ENCODE peak calls at places on chromosomes 12 and 14, in five cellular contexts. One of them, this sample, is unnamed.

GRCh38 chr12:162467-163307 is 51.3 kb downstream of the SLC6A12 start:
- DNase-seq in GM12891: no peak
- DNase-seq in endothelial cell: no peak
- DNase-seq in breast epithelium: no peak
- DNase-seq in hypothalamus: no peak
- DNase-seq in this sample: no peak

GRCh38 chr12:64633940-64634337 is 23.6 kb downstream of the RASSF3 start:
- DNase-seq in hypothalamus: no peak
- DNase-seq in breast epithelium: no peak
- DNase-seq in GM12891: no peak
- DNase-seq in endothelial cell: no peak
- DNase-seq in this sample: no peak

GRCh38 chr12:96889273-96889933 is 17.7 kb upstream of the NEDD1 start:
- DNase-seq in breast epithelium: no peak
- DNase-seq in endothelial cell: no peak
- DNase-seq in GM12891: no peak
- DNase-seq in hypothalamus: no peak
- DNase-seq in this sample: no peak

GRCh38 chr12:52992699-52993557 is 13.3 kb upstream of the EIF4B start:
- DNase-seq in endothelial cell: no peak
- DNase-seq in hypothalamus: no peak
- DNase-seq in breast epithelium: peak; percentile 26
- DNase-seq in GM12891: no peak
- DNase-seq in this sample: no peak

GRCh38 chr12:48279096-48279495 is 71.6 kb downstream of the ZNF641 start:
- DNase-seq in breast epithelium: no peak
- DNase-seq in endothelial cell: no peak
- DNase-seq in hypothalamus: no peak
- DNase-seq in GM12891: no peak
- DNase-seq in this sample: no peak

GRCh38 chr12:55745361-55746146 is 2.6 kb downstream of the GDF11 start:
- DNase-seq in hypothalamus: no peak
- DNase-seq in GM12891: no peak
- DNase-seq in endothelial cell: peak; percentile 30
- DNase-seq in breast epithelium: no peak
- DNase-seq in this sample: no peak

GRCh38 chr14:96126783-96127271 is 77.8 kb upstream of the BDKRB2 start:
- DNase-seq in endothelial cell: no peak
- DNase-seq in hypothalamus: no peak
- DNase-seq in breast epithelium: no peak
- DNase-seq in GM12891: no peak
- DNase-seq in this sample: no peak

GRCh38 chr12:54419088-54419887 is at the start of gene ITGA5:
- DNase-seq in breast epithelium: peak; percentile 47
- DNase-seq in endothelial cell: peak; percentile 54
- DNase-seq in hypothalamus: no peak
- DNase-seq in GM12891: no peak
- DNase-seq in this sample: no peak

GRCh38 chr12:124347805-124348658 is 53.1 kb downstream of the RFLNA start:
- DNase-seq in GM12891: no peak
- DNase-seq in breast epithelium: no peak
- DNase-seq in hypothalamus: no peak
- DNase-seq in endothelial cell: peak; percentile 16
- DNase-seq in this sample: no peak

GRCh38 chr12:116672842-116673516 is 64.9 kb downstream of the SPRING1 start:
- DNase-seq in breast epithelium: no peak
- DNase-seq in endothelial cell: no peak
- DNase-seq in hypothalamus: no peak
- DNase-seq in GM12891: no peak
- DNase-seq in this sample: no peak

This sample was measured in GM18507.